ENCODE peak calls at places on chromosomes 4 and X, in five cellular contexts. V is LHCN-M2; G is RWPE1; Q is astrocyte of the spinal cord; K is stimulated activated CD4-positive, alpha-beta T cell treated with anti-CD3 and anti-CD28 coated beads, Interleukin-15, amount 100 ng/mL, for 1 hour. E is an unnamed sample.

GRCh38 chr4:826508-827208 is 729 bp upstream of the CPLX1 start:
- DNase-seq in K (no peak), V (no peak), G (no peak), Q (no peak), E (no peak)

GRCh38 chr4:62517721-62518120 is 1317.6 kb downstream of the ADGRL3 start:
- DNase-seq in Q (peak), G (no peak), V (no peak), K (no peak), E (no peak)

GRCh38 chrX:22634081-22634480 is 361.4 kb downstream of the CBLL2 start:
- DNase-seq in G (no peak), K (no peak), Q (peak), V (peak), E (peak)

GRCh38 chr4:33739886-33740285 is 2504.4 kb downstream of the ARAP2 start:
- DNase-seq in V (no peak), G (no peak), Q (no peak), K (no peak), E (no peak)

GRCh38 chr4:38141808-38142500 is 181.8 kb downstream of the PTTG2 start:
- DNase-seq in Q (peak), K (no peak), V (no peak), G (no peak), E (peak)

GRCh38 chrX:22395372-22395771 is 122.7 kb downstream of the CBLL2 start:
- DNase-seq in K (no peak), G (peak), V (peak), Q (peak), E (peak)

GRCh38 chr4:165010487-165010886 is 21.3 kb upstream of the TRIM60 start:
- DNase-seq in V (no peak), Q (no peak), G (no peak), K (no peak), E (no peak)

GRCh38 chr4:152114562-152114961 is 353.8 kb upstream of the GATB start:
- DNase-seq in Q (no peak), K (no peak), G (no peak), V (no peak), E (no peak)

GRCh38 chr4:40564004-40564403 is 65.7 kb downstream of the RBM47 start:
- DNase-seq in V (no peak), K (no peak), G (no peak), Q (peak), E (no peak)

GRCh38 chr4:169745291-169745690 is 12.5 kb downstream of the HPF1 start:
- DNase-seq in G (no peak), V (peak), K (no peak), Q (peak), E (peak)

GRCh38 chr4:75015627-75016026 is 82.7 kb downstream of the PARM1 start:
- DNase-seq in V (no peak), Q (no peak), K (no peak), G (no peak), E (no peak)

GRCh38 chr4:155614111-155614762 is 52.4 kb upstream of the GUCY1A1 start:
- DNase-seq in G (no peak), K (no peak), Q (no peak), V (no peak), E (no peak)

GRCh38 chr4:176238819-176239218 is 30.2 kb downstream of the ASB5 start:
- DNase-seq in V (peak), G (no peak), Q (peak), K (no peak), E (peak)